ENCODE peak calls at places on chromosomes 4 and X, in seven cellular contexts. F, K, B, T, L, Q and W are unnamed samples.
A peak's percentile ranks its signal among the peaks of the same experiment; 100 is the strongest.

GRCh38 chr4:8502371-8502770 is 61.8 kb downstream of the TRMT44 start:
- DNase-seq in F (peak; percentile 57), K (no peak), B (no peak), T (no peak), L (no peak), Q (no peak), W (no peak)

GRCh38 chrX:97215166-97215565 is 331.5 kb downstream of the RPA4 start:
- DNase-seq in F (no peak), K (no peak), B (no peak), T (no peak), L (no peak), Q (no peak), W (no peak)

GRCh38 chr4:3513807-3514206 is 18.4 kb downstream of the LRPAP1 start:
- DNase-seq in F (no peak), K (no peak), B (no peak), T (no peak), L (no peak), Q (no peak), W (no peak)

GRCh38 chrX:12672362-12673106 is 118.7 kb upstream of the PRPS2 start:
- DNase-seq in F (no peak), K (no peak), B (no peak), T (no peak), L (no peak), Q (no peak), W (no peak)

GRCh38 chr4:173169428-173170209 is 1.0 kb downstream of the GALNT7 start:
- DNase-seq in F (peak; percentile 81), K (peak; percentile 90), B (peak; percentile 73), T (peak; percentile 58), L (peak; percentile 28), Q (no peak), W (peak; percentile 93)

GRCh38 chr4:150368667-150369066 is 213.3 kb upstream of the MAB21L2 start:
- DNase-seq in F (no peak), K (no peak), B (no peak), T (no peak), L (no peak), Q (no peak), W (no peak)

GRCh38 chr4:116217781-116218180 is 867.6 kb downstream of the TRAM1L1 start:
- DNase-seq in F (no peak), K (no peak), B (no peak), T (no peak), L (no peak), Q (no peak), W (no peak)

GRCh38 chr4:112145820-112146813 is 863 bp downstream of the FAM241A start:
- DNase-seq in F (peak; percentile 56), K (peak; percentile 68), B (peak; percentile 52), T (peak; percentile 41), L (peak; percentile 18), Q (peak; percentile 17), W (peak; percentile 88)

GRCh38 chrX:41329101-41329500 is 4.9 kb upstream of the DDX3X start:
- DNase-seq in F (no peak), K (no peak), B (no peak), T (no peak), L (no peak), Q (no peak), W (no peak)

GRCh38 chr4:56424697-56425514 is 10.5 kb downstream of the PPAT start:
- DNase-seq in F (no peak), K (peak; percentile 51), B (peak; percentile 44), T (peak; percentile 49), L (peak; percentile 74), Q (no peak), W (no peak)

GRCh38 chr4:144582105-144582850 is 63.7 kb upstream of the HHIP start:
- DNase-seq in F (no peak), K (no peak), B (no peak), T (no peak), L (no peak), Q (no peak), W (no peak)

GRCh38 chrX:57172544-57172943 is 35.3 kb upstream of the SPIN2A start:
- DNase-seq in F (no peak), K (no peak), B (no peak), T (no peak), L (no peak), Q (no peak), W (no peak)

GRCh38 chr4:3464911-3465697 is 2.0 kb downstream of the DOK7 start:
- DNase-seq in F (no peak), K (no peak), B (no peak), T (no peak), L (no peak), Q (no peak), W (no peak)

GRCh38 chr4:2497931-2498330 is 29.0 kb downstream of the RNF4 start:
- DNase-seq in F (no peak), K (no peak), B (peak; percentile 19), T (no peak), L (peak; percentile 16), Q (peak; percentile 90), W (no peak)

GRCh38 chr4:97496298-97496873 is 646.9 kb downstream of the STPG2 start:
- DNase-seq in F (no peak), K (no peak), B (no peak), T (no peak), L (no peak), Q (no peak), W (no peak)

GRCh38 chr4:122890142-122890769 is 32.1 kb downstream of the NUDT6 start:
- DNase-seq in F (no peak), K (no peak), B (no peak), T (no peak), L (no peak), Q (no peak), W (no peak)

GRCh38 chr4:73673286-73673685 is 53.0 kb upstream of the RASSF6 start:
- DNase-seq in F (no peak), K (no peak), B (no peak), T (no peak), L (no peak), Q (no peak), W (no peak)

GRCh38 chrX:18983711-18984380 is at the start of gene PHKA2:
- DNase-seq in F (no peak), K (no peak), B (peak; percentile 47), T (peak; percentile 54), L (peak; percentile 17), Q (no peak), W (peak; percentile 88)
- TF ChIP-seq POLR2A in F (no peak), K (no peak), B (no peak), T (no peak), L (no peak), Q (peak; percentile 64), W (no peak)

GRCh38 chr4:118888666-118889312 is at the start of gene SYNPO2:
- DNase-seq in F (peak; percentile 92), K (peak; percentile 93), B (peak; percentile 31), T (peak; percentile 51), L (peak; percentile 79), Q (no peak), W (peak; percentile 69)

GRCh38 chr4:118884716-118885115 is 3.9 kb upstream of the SYNPO2 start:
- DNase-seq in F (no peak), K (no peak), B (no peak), T (no peak), L (no peak), Q (no peak), W (no peak)

GRCh38 chr4:118894034-118894433 is 5.4 kb downstream of the SYNPO2 start:
- DNase-seq in F (no peak), K (no peak), B (no peak), T (no peak), L (no peak), Q (no peak), W (no peak)

GRCh38 chr4:118883861-118884260 is 4.8 kb upstream of the SYNPO2 start:
- DNase-seq in F (no peak), K (peak; percentile 38), B (no peak), T (no peak), L (no peak), Q (no peak), W (no peak)

DNA sequence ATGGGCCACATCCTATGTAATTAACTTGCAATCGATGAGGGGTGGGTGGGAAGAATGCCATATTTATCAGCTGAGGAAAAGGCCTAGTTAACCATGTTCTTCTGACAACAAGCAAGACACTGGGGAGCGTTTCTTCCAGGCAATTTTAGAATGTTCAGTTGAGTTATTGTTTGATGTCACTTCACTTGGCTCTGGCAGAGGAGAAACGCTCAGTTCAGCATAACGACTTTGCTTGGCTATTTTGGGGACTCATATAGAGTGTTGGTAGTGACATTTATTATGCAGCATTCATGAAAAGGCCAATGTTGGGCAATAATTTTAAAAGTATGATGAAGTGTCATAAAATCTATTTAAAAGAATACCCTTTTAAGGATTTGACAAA is 650 bp downstream of the SYNPO2 start:
- DNase-seq in F (no peak), K (peak; percentile 53), B (no peak), T (no peak), L (no peak), Q (no peak), W (no peak)
- H3K4me3 ChIP-seq in F (peak overlapping the region; percentile 66), K (peak overlapping the region; percentile 85), B (peak overlapping the region; percentile 39), T (no peak overlapping the region), L (peak overlapping the region; percentile 55), Q (peak overlapping the region; percentile 59), W (peak overlapping the region; percentile 5)

DNA sequence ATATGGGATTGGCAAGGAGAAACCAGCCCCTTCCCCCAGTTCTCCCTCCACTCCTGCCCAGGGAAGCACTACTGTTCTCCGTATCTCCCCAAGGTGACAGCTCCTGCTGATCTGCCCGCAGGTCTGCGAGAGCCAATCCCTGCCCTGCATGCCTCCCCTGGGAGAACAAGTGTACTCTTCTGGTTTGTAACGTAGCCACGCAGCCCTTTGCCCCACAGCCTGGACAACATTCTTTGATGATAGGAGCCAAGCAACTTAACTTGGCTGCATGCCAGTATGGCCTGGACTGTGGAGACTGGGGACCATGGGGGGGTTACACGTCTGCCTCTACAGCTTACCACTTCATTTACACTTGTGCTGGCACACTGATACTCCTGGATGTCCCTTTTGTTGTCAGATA is 2.0 kb downstream of the STBD1 start:
- DNase-seq in F (peak; percentile 46), K (no peak), B (no peak), T (no peak), L (no peak), Q (no peak), W (no peak)
- TF ChIP-seq POLR2A in F (no peak), K (no peak), B (no peak), T (no peak), L (no peak), Q (no peak), W (no peak)

DNA sequence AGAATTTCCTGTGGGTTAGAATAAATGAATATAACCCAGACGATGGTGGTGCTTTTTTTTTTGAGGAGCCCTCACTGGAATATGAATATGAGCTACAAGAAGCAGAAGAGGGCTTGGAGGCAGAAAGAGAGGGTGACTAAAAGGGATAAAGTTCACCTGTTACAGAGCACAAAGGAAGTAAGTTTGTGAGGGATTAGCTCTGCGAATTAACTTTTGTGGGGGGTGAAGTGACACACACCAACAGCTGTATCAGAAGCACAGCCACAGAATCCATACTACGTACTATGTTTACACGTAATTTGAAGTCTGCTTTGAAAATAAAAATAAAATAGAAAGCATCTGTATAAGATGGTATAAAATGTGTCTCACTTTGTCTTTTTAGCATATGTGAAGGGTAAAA is 963.6 kb upstream of the DIAPH2 start:
- DNase-seq in F (no peak), K (no peak), B (no peak), T (no peak), L (no peak), Q (no peak), W (no peak)
- H3K4me3 ChIP-seq in F (no peak overlapping the region), K (no peak overlapping the region), B (no peak overlapping the region), T (no peak overlapping the region), L (no peak overlapping the region), Q (no peak overlapping the region), W (no peak overlapping the region)